ENCODE peak calls at places on chromosome 12, in six cellular contexts. One of them, this sample, is unnamed.

GRCh38 chr12:40989785-40990184 is 198.3 kb upstream of the PDZRN4 start:
- DNase-seq in iPS-NIHi11: no peak
- DNase-seq in HFFc6: no peak
- DNase-seq in H4: no peak
- DNase-seq in A673: no peak
- DNase-seq in NCI-H1092 treated with DMSO at 0.1 percent for 48 hours: no peak
- DNase-seq in this sample: no peak

GRCh38 chr12:106633451-106633823 is 50.6 kb downstream of the RFX4 start:
- DNase-seq in iPS-NIHi11: no peak
- DNase-seq in HFFc6: no peak
- DNase-seq in H4: no peak
- DNase-seq in A673: no peak
- DNase-seq in NCI-H1092 treated with DMSO at 0.1 percent for 48 hours: no peak
- DNase-seq in this sample: no peak

GRCh38 chr12:47534695-47535094 is 171.1 kb downstream of the RPAP3 start:
- DNase-seq in iPS-NIHi11: peak
- DNase-seq in HFFc6: peak
- DNase-seq in H4: no peak
- DNase-seq in A673: peak
- DNase-seq in NCI-H1092 treated with DMSO at 0.1 percent for 48 hours: no peak
- DNase-seq in this sample: no peak

GRCh38 chr12:124715121-124715990 is 147.9 kb upstream of the NCOR2 start:
- DNase-seq in iPS-NIHi11: no peak
- DNase-seq in HFFc6: peak
- DNase-seq in H4: peak
- DNase-seq in A673: peak
- DNase-seq in NCI-H1092 treated with DMSO at 0.1 percent for 48 hours: no peak
- DNase-seq in this sample: no peak

GRCh38 chr12:2719405-2719804 is 75.4 kb upstream of the FKBP4 start:
- DNase-seq in iPS-NIHi11: no peak
- DNase-seq in HFFc6: no peak
- DNase-seq in H4: no peak
- DNase-seq in A673: peak
- DNase-seq in NCI-H1092 treated with DMSO at 0.1 percent for 48 hours: no peak
- DNase-seq in this sample: no peak

GRCh38 chr12:77031745-77032144 is 33.6 kb downstream of the E2F7 start:
- DNase-seq in iPS-NIHi11: no peak
- DNase-seq in HFFc6: no peak
- DNase-seq in H4: peak
- DNase-seq in A673: no peak
- DNase-seq in NCI-H1092 treated with DMSO at 0.1 percent for 48 hours: no peak
- DNase-seq in this sample: no peak

GRCh38 chr12:52951640-52952039 is 2.7 kb downstream of the KRT18 start:
- DNase-seq in iPS-NIHi11: no peak
- DNase-seq in HFFc6: no peak
- DNase-seq in H4: no peak
- DNase-seq in A673: no peak
- DNase-seq in NCI-H1092 treated with DMSO at 0.1 percent for 48 hours: no peak
- DNase-seq in this sample: no peak

GRCh38 chr12:65463082-65463481 is 184.6 kb downstream of the MSRB3 start:
- DNase-seq in iPS-NIHi11: no peak
- DNase-seq in HFFc6: no peak
- DNase-seq in H4: no peak
- DNase-seq in A673: no peak
- DNase-seq in NCI-H1092 treated with DMSO at 0.1 percent for 48 hours: no peak
- DNase-seq in this sample: no peak

GRCh38 chr12:31353730-31354708 is 28.1 kb upstream of the SINHCAF start:
- DNase-seq in iPS-NIHi11: no peak
- DNase-seq in HFFc6: no peak
- DNase-seq in H4: no peak
- DNase-seq in A673: no peak
- DNase-seq in NCI-H1092 treated with DMSO at 0.1 percent for 48 hours: peak
- DNase-seq in this sample: no peak

This sample was measured in Caco-2.